ENCODE peak calls at places on chromosomes 6 and 20, in eight cellular contexts. V, X, H, N, W, S, B and I are unnamed samples.
A peak's percentile ranks its signal among the peaks of the same experiment; 100 is the strongest.

GRCh38 chr6:82260890-82261732 is 13.6 kb upstream of the IBTK start:
- DNase-seq in W (no peak), X (no peak), S (no peak), B (no peak), N (no peak), H (no peak), V (no peak), I (no peak)

GRCh38 chr6:19803331-19804330 is 33.5 kb upstream of the ID4 start:
- DNase-seq in S (no peak), N (no peak), W (no peak), B (no peak), X (no peak), V (no peak), H (no peak), I (no peak)

GRCh38 chr6:30325873-30326445 is 768 bp upstream of the TRIM39 start:
- DNase-seq in V (no peak), N (no peak), W (peak; percentile 59), B (no peak), X (no peak), H (no peak), S (no peak), I (no peak)

GRCh38 chr6:157513004-157513603 is 132.1 kb downstream of the ZDHHC14 start:
- DNase-seq in X (no peak), V (no peak), B (no peak), W (no peak), S (no peak), H (no peak), N (no peak), I (no peak)

GRCh38 chr6:125421853-125422252 is 120.1 kb upstream of the HDDC2 start:
- DNase-seq in X (no peak), W (no peak), S (peak; percentile 8), N (no peak), B (no peak), V (no peak), H (no peak), I (no peak)

GRCh38 chr6:111874030-111874425 is 776 bp upstream of the FYN start:
- DNase-seq in B (no peak), H (peak; percentile 19), S (no peak), W (no peak), V (no peak), X (no peak), N (no peak), I (no peak)

GRCh38 chr20:18272451-18272850 is 15.9 kb upstream of the ZNF133 start:
- DNase-seq in W (no peak), H (no peak), V (no peak), X (no peak), B (no peak), N (no peak), S (peak; percentile 44), I (peak; percentile 34)

GRCh38 chr6:26118999-26119398 is 31.8 kb downstream of the HFE start:
- DNase-seq in W (peak; percentile 89), B (no peak), V (no peak), N (no peak), H (no peak), S (no peak), X (peak; percentile 43), I (no peak)

GRCh38 chr20:43937586-43937985 is 22.9 kb downstream of the TOX2 start:
- DNase-seq in N (no peak), B (no peak), V (no peak), X (no peak), W (no peak), S (no peak), H (no peak), I (no peak)

GRCh38 chr6:75272145-75272840 is 12.3 kb downstream of the TMEM30A start:
- DNase-seq in W (no peak), V (no peak), N (no peak), X (no peak), S (no peak), H (no peak), B (no peak), I (no peak)

GRCh38 chr6:75267461-75267860 is 17.1 kb downstream of the TMEM30A start:
- DNase-seq in S (no peak), H (no peak), B (no peak), W (no peak), X (no peak), V (no peak), N (no peak), I (no peak)

GRCh38 chr6:75266716-75267291 is 17.8 kb downstream of the TMEM30A start:
- DNase-seq in S (peak; percentile 40), V (no peak), N (no peak), X (no peak), B (no peak), W (no peak), H (no peak), I (no peak)

GRCh38 chr6:75268988-75269354 is 15.6 kb downstream of the TMEM30A start:
- DNase-seq in N (no peak), S (no peak), H (no peak), B (no peak), V (no peak), W (no peak), X (no peak), I (no peak)

GRCh38 chr6:75268121-75268987 is 16.2 kb downstream of the TMEM30A start:
- DNase-seq in X (no peak), W (no peak), V (no peak), S (no peak), N (no peak), H (no peak), B (no peak), I (no peak)
- TF ChIP-seq POLR2AphosphoS5 in X (no peak), W (no peak), V (no peak), S (no peak), N (no peak), H (no peak), B (no peak), I (no peak)

GRCh38 chr6:328184-328670 is 35.9 kb downstream of the DUSP22 start:
- DNase-seq in H (peak; percentile 79), S (no peak), W (no peak), B (peak; percentile 87), X (no peak), N (no peak), V (no peak), I (no peak)
- TF ChIP-seq POLR2AphosphoS5 in H (peak; percentile 24), S (no peak), W (no peak), B (peak; percentile 15), X (no peak), N (no peak), V (no peak), I (no peak)

GRCh38 chr6:158604048-158604406 is 40.5 kb downstream of the DYNLT1 start:
- DNase-seq in V (no peak), X (no peak), N (no peak), S (no peak), B (no peak), H (no peak), W (no peak), I (no peak)
- TF ChIP-seq POLR2AphosphoS5 in V (no peak), X (no peak), N (no peak), S (no peak), B (no peak), H (no peak), W (no peak), I (no peak)

DNA sequence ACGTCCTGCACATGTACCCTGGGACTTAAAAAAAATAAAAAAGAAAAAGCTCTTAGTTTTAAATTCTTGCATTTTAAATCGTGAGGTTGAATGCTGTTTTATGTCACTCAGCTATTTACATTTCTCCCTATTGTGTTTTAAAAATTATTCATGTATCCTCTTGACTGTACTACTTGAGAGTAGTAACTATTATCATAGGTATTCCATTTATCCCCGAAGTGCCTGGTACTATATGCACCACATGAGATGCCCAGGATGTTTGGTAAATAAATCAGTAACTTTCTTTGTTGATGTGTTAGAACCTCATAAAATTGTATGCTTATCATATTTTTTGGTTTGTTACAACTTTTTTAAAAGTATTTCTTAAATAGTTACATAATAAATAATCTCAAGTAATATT is 18.4 kb downstream of the MAP3K4 start:
- DNase-seq in H (no peak), B (no peak), V (no peak), S (no peak), W (no peak), X (no peak), N (no peak), I (no peak)
- TF ChIP-seq POLR2AphosphoS5 in H (no peak), B (no peak), V (no peak), S (no peak), W (no peak), X (no peak), N (no peak), I (no peak)

DNA sequence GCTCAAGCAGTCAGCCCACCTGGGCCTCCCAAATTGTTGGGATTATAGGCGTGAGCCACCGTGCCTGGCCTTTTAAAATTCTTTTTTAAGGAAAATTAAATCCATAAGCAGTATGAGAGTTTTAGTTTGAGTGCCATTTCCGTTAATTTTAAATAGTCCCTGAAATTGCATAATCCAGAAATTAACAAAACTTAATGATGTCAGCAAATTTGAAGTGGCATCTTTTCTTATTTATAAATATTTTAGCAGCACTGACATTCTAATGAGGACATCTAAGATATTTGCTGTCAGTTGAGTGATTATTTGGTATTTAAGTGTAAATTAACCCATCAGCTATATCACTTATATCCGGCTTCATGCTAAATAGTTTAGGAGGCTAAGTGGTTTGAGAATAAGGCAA is 42.9 kb upstream of the FAM184A start:
- DNase-seq in X (no peak), H (no peak), B (no peak), S (no peak), W (no peak), N (no peak), V (no peak), I (no peak)
- TF ChIP-seq POLR2AphosphoS5 in X (no peak), H (no peak), B (no peak), S (no peak), W (no peak), N (no peak), V (no peak), I (no peak)

DNA sequence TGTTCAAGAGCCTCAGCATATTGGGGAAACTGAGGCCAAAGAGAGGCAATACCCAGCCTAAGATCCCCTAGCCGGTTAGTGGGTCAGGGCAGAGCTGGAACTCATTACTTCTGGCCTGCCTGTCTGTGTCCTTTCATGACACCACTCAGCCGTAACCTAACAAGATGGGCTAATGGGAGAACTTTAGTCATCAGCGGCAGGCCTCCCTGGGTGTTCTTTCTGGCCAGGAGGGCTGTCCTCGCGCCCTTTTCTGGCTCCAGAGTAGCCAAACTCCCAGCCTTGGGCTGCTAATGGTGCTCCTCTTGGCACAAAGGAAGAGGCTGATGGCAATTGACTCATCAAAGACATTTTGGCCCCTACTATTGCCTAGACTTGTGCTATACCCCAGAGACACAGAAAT is 76.6 kb downstream of the NCR2 start:
- DNase-seq in S (no peak), V (no peak), W (no peak), B (no peak), N (no peak), X (no peak), H (no peak), I (no peak)
- TF ChIP-seq POLR2AphosphoS5 in S (no peak), V (no peak), W (no peak), B (no peak), N (no peak), X (no peak), H (no peak), I (no peak)